ENCODE peak calls at places on chromosomes 4 and X, in four cellular contexts. G, Y, T and M are unnamed samples.

GRCh38 chrX:41373989-41374606 is 40.1 kb downstream of the DDX3X start:
- DNase-seq in G (no peak), Y (no peak), T (no peak), M (no peak)

GRCh38 chr4:87916636-87917035 is 58.9 kb upstream of the SPP1 start:
- DNase-seq in G (peak), Y (no peak), T (no peak), M (no peak)

GRCh38 chr4:13481569-13481968 is 2.6 kb downstream of the RAB28 start:
- DNase-seq in G (no peak), Y (no peak), T (peak), M (no peak)

GRCh38 chr4:185885075-185885474 is 73.1 kb upstream of the SORBS2 start:
- DNase-seq in G (no peak), Y (no peak), T (no peak), M (no peak)

GRCh38 chr4:82431026-82431745 is 796 bp downstream of the ENOPH1 start:
- DNase-seq in G (no peak), Y (peak), T (no peak), M (peak)

GRCh38 chr4:174996079-174996478 is 77.9 kb downstream of the ADAM29 start:
- DNase-seq in G (no peak), Y (no peak), T (no peak), M (no peak)

GRCh38 chr4:86174496-86174895 is 185.4 kb downstream of the MAPK10 start:
- DNase-seq in G (no peak), Y (no peak), T (no peak), M (no peak)

GRCh38 chr4:3480528-3481112 is 17.5 kb downstream of the DOK7 start:
- DNase-seq in G (peak), Y (peak), T (peak), M (peak)

GRCh38 chrX:48522291-48522690 is 683 bp downstream of the EBP start:
- DNase-seq in G (no peak), Y (no peak), T (no peak), M (no peak)

GRCh38 chr4:45442466-45442865 is 681.4 kb downstream of the GABRG1 start:
- DNase-seq in G (no peak), Y (no peak), T (no peak), M (no peak)

GRCh38 chrX:57528670-57529255 is 63.0 kb upstream of the ZXDB start:
- DNase-seq in G (no peak), Y (no peak), T (peak), M (no peak)

GRCh38 chrX:34716322-34716721 is 59.2 kb upstream of the TMEM47 start:
- DNase-seq in G (no peak), Y (no peak), T (no peak), M (no peak)

GRCh38 chr4:116055857-116056827 is 942.7 kb upstream of the NDST4 start:
- DNase-seq in G (no peak), Y (no peak), T (peak), M (no peak)
- TF ChIP-seq CTCF in G (no peak), Y (no peak), T (peak), M (no peak)

GRCh38 chr4:37453004-37453360 is 208.4 kb downstream of the NWD2 start:
- DNase-seq in G (peak), Y (no peak), T (peak), M (no peak)
- H3K4me3 ChIP-seq in G (no peak), Y (peak), T (peak), M (peak)

GRCh38 chrX:21839334-21840198 is at the start of gene MBTPS2:
- DNase-seq in G (peak), Y (peak), T (peak), M (peak)
- TF ChIP-seq POLR2A in G (peak), Y (no peak), T (peak), M (no peak)

DNA sequence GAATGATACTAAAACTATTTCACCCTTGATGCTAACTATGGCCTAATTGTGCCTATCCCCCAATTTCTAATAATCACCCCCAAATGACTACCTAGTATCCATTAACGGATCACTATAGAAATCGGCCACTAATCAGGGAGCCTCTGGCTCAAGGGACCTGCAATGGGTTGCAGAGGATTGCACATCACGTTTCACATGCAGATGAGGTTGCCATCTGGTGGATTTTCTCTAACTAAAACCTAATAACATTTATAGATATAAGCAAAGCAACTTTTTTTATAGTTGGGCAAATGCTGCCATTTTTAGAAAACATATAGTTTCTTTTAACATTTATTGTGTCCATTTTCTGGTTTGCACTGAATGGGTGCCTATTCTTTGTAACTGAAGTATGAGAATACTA is 28.3 kb upstream of the ALG13 start:
- DNase-seq in G (no peak), Y (no peak), T (no peak), M (no peak)
- TF ChIP-seq CTCF in G (no peak), Y (no peak), T (no peak), M (no peak)

GRCh38 chr4:147599764-147600163 is 17.4 kb upstream of the TMEM184C start:
- DNase-seq in G (no peak), Y (no peak), T (no peak), M (no peak)
- H3K4me3 ChIP-seq in G (no peak), Y (no peak), T (no peak), M (no peak)

GRCh38 chr4:55947912-55948725 is 626 bp upstream of the CEP135 start:
- DNase-seq in G (no peak), Y (no peak), T (peak), M (peak)
- TF ChIP-seq POLR2A in G (peak), Y (no peak), T (peak), M (no peak)

GRCh38 chr4:75939890-75940691 is 722 bp downstream of the NAAA start:
- DNase-seq in G (peak), Y (peak), T (peak), M (peak)
- TF ChIP-seq CTCF in G (no peak), Y (no peak), T (no peak), M (no peak)

DNA sequence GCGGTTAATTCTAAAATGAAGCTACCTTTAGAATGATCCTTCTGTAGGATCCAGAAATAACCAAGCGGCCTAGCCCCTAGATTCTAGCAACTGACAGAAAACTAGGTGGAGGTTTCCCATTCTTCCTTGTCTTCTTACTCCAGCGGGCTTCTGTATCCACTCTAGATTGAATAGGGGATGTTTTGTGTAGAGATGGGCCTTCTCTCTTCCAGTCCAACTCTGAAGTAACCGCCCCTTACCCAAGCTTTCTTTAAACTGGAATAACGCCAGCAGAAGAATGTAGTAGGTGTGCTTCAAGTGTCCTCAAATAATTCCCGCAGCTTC is 386 bp upstream of the TMEM184C start:
- DNase-seq in G (no peak), Y (no peak), T (no peak), M (no peak)
- H3K4me3 ChIP-seq in G (peak), Y (peak), T (peak), M (peak)

GRCh38 chrX:22202251-22202650 is 70.5 kb upstream of the CBLL2 start:
- DNase-seq in G (no peak), Y (no peak), T (no peak), M (no peak)
- TF ChIP-seq POLR2A in G (no peak), Y (no peak), T (no peak), M (no peak)

DNA sequence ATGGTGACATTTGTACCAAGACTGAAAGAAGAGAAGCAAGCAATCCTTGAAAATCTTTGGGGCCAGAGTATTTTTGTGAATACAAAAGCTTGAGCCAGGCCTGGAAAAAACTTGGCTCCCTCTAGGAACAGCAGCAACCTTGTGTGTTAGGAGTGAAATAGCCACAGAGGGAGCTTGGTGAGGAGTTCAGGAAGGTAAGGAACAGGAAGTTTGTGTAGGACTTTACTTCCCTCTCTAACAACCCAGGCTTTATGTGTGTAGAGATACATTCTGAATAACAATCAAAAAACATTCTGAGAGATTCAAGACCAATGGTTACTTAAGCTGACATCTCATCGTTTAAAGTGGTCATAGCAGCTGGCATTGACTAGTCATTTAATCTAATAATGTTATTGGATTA is 668.5 kb downstream of the PCDH18 start:
- DNase-seq in G (no peak), Y (no peak), T (peak), M (no peak)
- TF ChIP-seq CTCF in G (no peak), Y (no peak), T (no peak), M (no peak)